ENCODE peak calls at places on chromosomes 12 and 14, in eight cellular contexts. A is GM23338, Z is psoas muscle, E is IMR-90, F is fibroblast of lung, W is tibial nerve, Y is right atrium auricular region, X is stomach. D is an unnamed sample.
A peak's percentile ranks its signal among the peaks of the same experiment; 100 is the strongest.

GRCh38 chr14:50055461-50056228 is 60.7 kb downstream of the VCPKMT start:
- DNase-seq in Z (peak; percentile 63), W (no peak), X (no peak), A (peak; percentile 39), Y (no peak), F (no peak), E (no peak), D (no peak)

GRCh38 chr14:24911324-24912095 is 138.4 kb downstream of the STXBP6 start:
- DNase-seq in W (no peak), X (no peak), E (peak; percentile 82), Y (no peak), Z (no peak), A (no peak), F (peak; percentile 91), D (no peak)

GRCh38 chr14:61113561-61113960 is 132.5 kb downstream of the SLC38A6 start:
- DNase-seq in E (no peak), X (no peak), W (no peak), Y (no peak), Z (no peak), A (no peak), F (no peak), D (no peak)

GRCh38 chr12:6253278-6253677 is 53.1 kb downstream of the CD9 start:
- DNase-seq in Z (no peak), W (no peak), X (no peak), Y (no peak), A (no peak), E (no peak), F (no peak), D (no peak)

GRCh38 chr12:93019240-93019910 is 90.3 kb upstream of the EEA1 start:
- DNase-seq in Y (no peak), W (no peak), A (no peak), Z (no peak), E (no peak), X (no peak), F (no peak), D (no peak)

GRCh38 chr14:100067481-100067880 is 2.3 kb downstream of the EVL start:
- DNase-seq in F (no peak), A (no peak), Z (no peak), E (no peak), W (no peak), Y (no peak), X (no peak), D (no peak)

GRCh38 chr12:50615534-50616296 is 110.9 kb downstream of the DIP2B start:
- DNase-seq in A (no peak), E (peak; percentile 37), W (no peak), Z (no peak), Y (no peak), X (no peak), F (no peak), D (no peak)

GRCh38 chr14:94974893-94975292 is 182.4 kb downstream of the DICER1 start:
- DNase-seq in E (no peak), Z (peak; percentile 72), W (no peak), F (no peak), X (no peak), A (no peak), Y (no peak), D (no peak)

GRCh38 chr14:100590726-100591452 is 3.7 kb upstream of the BEGAIN start:
- DNase-seq in Y (no peak), F (no peak), X (no peak), A (no peak), Z (peak; percentile 28), E (no peak), W (no peak), D (no peak)

GRCh38 chr14:69048456-69048855 is 69.4 kb upstream of the ACTN1 start:
- DNase-seq in E (no peak), A (no peak), F (peak; percentile 18), W (no peak), Y (no peak), Z (no peak), X (peak; percentile 72), D (no peak)

GRCh38 chr12:60191271-60191670 is 595.4 kb downstream of the SLC16A7 start:
- DNase-seq in Z (no peak), X (no peak), F (no peak), E (no peak), W (no peak), Y (no peak), A (no peak), D (no peak)

GRCh38 chr14:51333901-51334432 is 93.9 kb downstream of the TMX1 start:
- DNase-seq in X (no peak), E (peak; percentile 64), Z (no peak), F (no peak), A (no peak), W (no peak), Y (no peak), D (no peak)

GRCh38 chr14:103286968-103287850 is 46.8 kb upstream of the EIF5 start:
- DNase-seq in W (no peak), Y (peak; percentile 26), Z (no peak), E (no peak), X (no peak), A (no peak), F (no peak), D (no peak)

GRCh38 chr14:90677484-90678045 is 138.7 kb downstream of the TTC7B start:
- DNase-seq in X (no peak), E (peak; percentile 79), Y (no peak), A (no peak), Z (no peak), W (no peak), F (peak; percentile 77), D (no peak)

GRCh38 chr14:63383776-63384367 is 65.1 kb upstream of the GPHB5 start:
- DNase-seq in X (no peak), E (no peak), Z (no peak), F (no peak), A (no peak), Y (no peak), W (no peak), D (no peak)

GRCh38 chr12:112944028-112944690 is 5.9 kb downstream of the OAS3 start:
- DNase-seq in F (no peak), X (no peak), Y (no peak), E (no peak), W (no peak), A (peak; percentile 24), Z (no peak), D (no peak)

GRCh38 chr12:1318327-1319031 is 275.9 kb downstream of the FBXL14 start:
- DNase-seq in Z (no peak), W (no peak), Y (no peak), E (peak; percentile 31), X (peak; percentile 33), F (peak; percentile 53), A (peak; percentile 48), D (no peak)

GRCh38 chr14:104826197-104826857 is 25.4 kb downstream of the ZBTB42 start:
- DNase-seq in F (peak; percentile 74), Z (peak; percentile 94), X (peak; percentile 96), A (peak; percentile 84), E (peak; percentile 60), Y (peak; percentile 81), W (peak; percentile 84), D (peak; percentile 47)

GRCh38 chr14:81464253-81465001 is 64.3 kb upstream of the STON2 start:
- DNase-seq in W (no peak), Y (no peak), X (no peak), A (peak; percentile 80), Z (no peak), E (peak; percentile 64), F (peak; percentile 73), D (no peak)

GRCh38 chr12:108722992-108723766 is 8.1 kb downstream of the CORO1C start:
- DNase-seq in W (no peak), Y (no peak), A (no peak), X (no peak), E (peak; percentile 95), F (peak; percentile 78), Z (no peak), D (no peak)

GRCh38 chr14:74425525-74426201 is 347 bp downstream of the SYNDIG1L start:
- DNase-seq in F (no peak), E (no peak), Z (peak; percentile 66), W (no peak), A (peak; percentile 80), Y (no peak), X (no peak), D (no peak)

GRCh38 chr12:107912421-107913004 is 138.0 kb downstream of the ASCL4 start:
- DNase-seq in Z (peak; percentile 56), A (peak; percentile 86), X (peak; percentile 40), F (no peak), W (no peak), Y (no peak), E (no peak), D (no peak)

GRCh38 chr12:120994589-120995337 is 16.4 kb downstream of the HNF1A start:
- DNase-seq in Y (no peak), A (no peak), F (no peak), E (no peak), Z (no peak), W (no peak), X (no peak), D (no peak)
- H3K36me3 ChIP-seq in Y (no peaks in the 10 kb centered on the region), A (no peaks in the 10 kb centered on the region), F (no peaks in the 10 kb centered on the region), E (no peaks in the 10 kb centered on the region), Z (no peaks in the 10 kb centered on the region), W (no peaks in the 10 kb centered on the region), X (peaks cover 41% of the 10 kb centered on the region), D (no peaks in the 10 kb centered on the region)

GRCh38 chr12:56993346-56993745 is 13.0 kb downstream of the ZBTB39 start:
- DNase-seq in Y (no peak), X (no peak), A (no peak), W (no peak), F (no peak), Z (no peak), E (no peak), D (no peak)
- H3K27ac ChIP-seq in Y (no peak overlapping the region), X (no peak overlapping the region), A (no peak overlapping the region), W (no peak overlapping the region), F (no peak overlapping the region), Z (no peak overlapping the region), E (no peak overlapping the region), D (no peak overlapping the region)

GRCh38 chr12:42589465-42590323 is at the start of gene PRICKLE1:
- DNase-seq in X (peak; percentile 47), F (peak; percentile 64), W (no peak), Z (peak; percentile 72), Y (no peak), A (peak; percentile 67), E (peak; percentile 60), D (no peak)

GRCh38 chr12:42588308-42588836 is 1.2 kb downstream of the PRICKLE1 start:
- DNase-seq in Y (no peak), A (no peak), W (no peak), F (peak; percentile 36), X (no peak), E (peak; percentile 34), Z (no peak), D (no peak)

GRCh38 chr12:42587564-42588307 is 1.8 kb downstream of the PRICKLE1 start:
- DNase-seq in W (no peak), X (no peak), F (no peak), Y (no peak), Z (no peak), E (peak; percentile 16), A (no peak), D (no peak)

GRCh38 chr12:42590324-42590934 is 883 bp upstream of the PRICKLE1 start:
- DNase-seq in Y (peak; percentile 68), F (peak; percentile 27), X (no peak), A (peak; percentile 31), Z (peak; percentile 62), W (no peak), E (no peak), D (no peak)

GRCh38 chr12:42588981-42589464 is 523 bp downstream of the PRICKLE1 start:
- DNase-seq in E (peak; percentile 38), A (peak; percentile 83), W (peak; percentile 12), X (no peak), Y (no peak), F (peak; percentile 48), Z (peak; percentile 69), D (no peak)
- TF ChIP-seq CTCF in E (peak; percentile 61), A (peak; percentile 81), W (peak; percentile 12), X (no peak), Y (peak; percentile 76), F (peak; percentile 61), Z (peak; percentile 52), D (peak; percentile 37)

GRCh38 chr12:57735952-57736742 is 2.4 kb downstream of the AGAP2 start:
- DNase-seq in Z (no peak), F (no peak), W (no peak), Y (no peak), A (peak; percentile 91), X (no peak), E (peak; percentile 37), D (no peak)
- H3K36me3 ChIP-seq in Z (no peaks in the 10 kb centered on the region), F (no peaks in the 10 kb centered on the region), W (no peaks in the 10 kb centered on the region), Y (no peaks in the 10 kb centered on the region), A (no peaks in the 10 kb centered on the region), X (no peaks in the 10 kb centered on the region), E (no peaks in the 10 kb centered on the region), D (no peaks in the 10 kb centered on the region)